ENCODE peak calls at places on chromosome 19, in four cellular contexts. G, J, N and T are unnamed samples.

GRCh38 chr19:43699506-43700367 is 16.1 kb upstream of the IRGC start:
- DNase-seq in G (no peak), J (no peak), N (peak; percentile 46), T (no peak)

GRCh38 chr19:27971071-27971470 is 1241.9 kb downstream of the UQCRFS1 start:
- DNase-seq in G (no peak), J (no peak), N (peak; percentile 29), T (no peak)

GRCh38 chr19:6236310-6237291 is 43.2 kb downstream of the MLLT1 start:
- DNase-seq in G (no peak), J (no peak), N (no peak), T (peak; percentile 83)

GRCh38 chr19:4375164-4375619 is 25.2 kb downstream of the SH3GL1 start:
- DNase-seq in G (no peak), J (no peak), N (peak; percentile 51), T (no peak)

GRCh38 chr19:38919837-38920528 is 8.0 kb upstream of the CCER2 start:
- DNase-seq in G (no peak), J (no peak), N (no peak), T (no peak)

GRCh38 chr19:2969104-2969504 is 8.3 kb upstream of the TLE6 start:
- DNase-seq in G (no peak), J (no peak), N (no peak), T (peak; percentile 83)

GRCh38 chr19:7902796-7903243 is 857 bp upstream of the MAP2K7 start:
- DNase-seq in G (no peak), J (no peak), N (peak; percentile 24), T (no peak)

GRCh38 chr19:47447470-47448359 is 24.0 kb downstream of the SLC8A2 start:
- DNase-seq in G (no peak), J (no peak), N (peak; percentile 43), T (peak; percentile 68)

GRCh38 chr19:50720921-50721291 is 1.3 kb upstream of the SHANK1 start:
- DNase-seq in G (no peak), J (no peak), N (peak; percentile 83), T (no peak)

GRCh38 chr19:18013621-18014111 is 5.7 kb downstream of the ARRDC2 start:
- DNase-seq in G (no peak), J (no peak), N (no peak), T (no peak)

GRCh38 chr19:13934785-13935109 is 3.5 kb downstream of the PODNL1 start:
- DNase-seq in G (no peak), J (no peak), N (no peak), T (no peak)

GRCh38 chr19:44671400-44671799 is at the start of gene CEACAM19:
- DNase-seq in G (no peak), J (no peak), N (no peak), T (no peak)

GRCh38 chr19:804419-805160 is 7.3 kb downstream of the PTBP1 start:
- DNase-seq in G (no peak), J (no peak), N (no peak), T (no peak)

GRCh38 chr19:30154410-30154809 is 212.4 kb downstream of the URI1 start:
- DNase-seq in G (no peak), J (no peak), N (no peak), T (no peak)

GRCh38 chr19:58569943-58570670 is 3.0 kb downstream of the MZF1 start:
- DNase-seq in G (no peak), J (no peak), N (no peak), T (no peak)

GRCh38 chr19:46134527-46134926 is 10.0 kb upstream of the IGFL3 start:
- DNase-seq in G (no peak), J (no peak), N (no peak), T (no peak)

GRCh38 chr19:14979498-14980255 is at the start of gene SLC1A6:
- DNase-seq in G (no peak), J (no peak), N (no peak), T (peak; percentile 68)